ENCODE peak calls at places on chromosomes 11 and 22, in seven cellular contexts. S is A673; R is mesothelial cell of epicardium; N is activated CD4-positive, alpha-beta T cell treated with anti-CD3 and anti-CD28 coated beads, Interleukin-2, amount 10 ng/mL, durations not matched to agents 7 days and 5 days; B is progenitor cell of endocrine pancreas; Z is caudate nucleus; X is Calu3. E is an unnamed sample.

GRCh38 chr22:44287121-44287693 is 25.5 kb downstream of the SHISAL1 start:
- DNase-seq in S (no peak), R (no peak), N (no peak), B (no peak), Z (no peak), X (no peak), E (no peak)

GRCh38 chr22:47836957-47837356 is 1074.5 kb downstream of the TBC1D22A start:
- DNase-seq in S (no peak), R (no peak), N (no peak), B (no peak), Z (no peak), X (no peak), E (no peak)

GRCh38 chr11:12066799-12067508 is 43.4 kb upstream of the MICAL2 start:
- DNase-seq in S (peak; percentile 94), R (no peak), N (no peak), B (no peak), Z (peak; percentile 61), X (peak; percentile 31), E (peak; percentile 84)

GRCh38 chr11:3925513-3925912 is 70.0 kb downstream of the STIM1 start:
- DNase-seq in S (no peak), R (no peak), N (no peak), B (no peak), Z (no peak), X (no peak), E (no peak)

GRCh38 chr22:40294696-40295095 is 51.6 kb upstream of the ADSL start:
- DNase-seq in S (no peak), R (no peak), N (no peak), B (no peak), Z (peak; percentile 47), X (no peak), E (no peak)

GRCh38 chr11:80651004-80651403 is 1210.2 kb upstream of the TENM4 start:
- DNase-seq in S (no peak), R (no peak), N (no peak), B (no peak), Z (no peak), X (no peak), E (no peak)

GRCh38 chr22:30435674-30436126 is 10.1 kb downstream of the MTFP1 start:
- DNase-seq in S (peak; percentile 97), R (no peak), N (peak; percentile 82), B (no peak), Z (no peak), X (no peak), E (no peak)

GRCh38 chr22:20674998-20675397 is 98.9 kb upstream of the SERPIND1 start:
- DNase-seq in S (no peak), R (no peak), N (no peak), B (no peak), Z (no peak), X (no peak), E (no peak)

GRCh38 chr11:34266987-34267386 is 90.8 kb downstream of the ABTB2 start:
- DNase-seq in S (peak; percentile 50), R (no peak), N (no peak), B (no peak), Z (peak; percentile 64), X (no peak), E (no peak)